ENCODE peak calls at places on chromosomes 16 and 17, in nine cellular contexts. M is ovary, O is K562, P is A549, C is tibial nerve, Q is stomach, S is upper lobe of left lung, V is transverse colon, J is sigmoid colon. R is an unnamed sample.

GRCh38 chr16:86664518-86665318 is 86.4 kb downstream of the FOXL1 start:
- DNase-seq in M (no peak), C (no peak), Q (peak), O (peak), S (no peak), V (peak), P (peak), J (no peak), R (peak)

GRCh38 chr17:491086-492014 is 138.7 kb upstream of the RPH3AL start:
- DNase-seq in V (peak), M (peak), Q (peak), J (peak), P (peak), O (peak), S (peak), C (no peak), R (peak)

GRCh38 chr16:2213817-2214720 is 571 bp downstream of the PGP start:
- DNase-seq in S (no peak), M (peak), Q (no peak), J (no peak), P (no peak), O (peak), C (no peak), V (no peak), R (no peak)

GRCh38 chr17:77433385-77434135 is 292.8 kb downstream of the SEC14L1 start:
- DNase-seq in V (no peak), M (peak), O (no peak), Q (no peak), S (no peak), J (peak), C (no peak), P (no peak), R (no peak)

GRCh38 chr16:11276880-11277593 is 757 bp upstream of the PRM2 start:
- DNase-seq in V (no peak), O (no peak), J (no peak), P (no peak), S (no peak), C (no peak), Q (no peak), M (no peak), R (no peak)

GRCh38 chr16:84874004-84874435 is 54.2 kb downstream of the CRISPLD2 start:
- DNase-seq in V (no peak), P (no peak), J (no peak), M (no peak), S (no peak), Q (no peak), O (no peak), C (no peak), R (no peak)

GRCh38 chr17:81821603-81822311 is 11.3 kb downstream of the MCRIP1 start:
- DNase-seq in M (peak), V (peak), C (peak), P (peak), O (peak), Q (peak), J (peak), S (peak), R (peak)

GRCh38 chr16:79628501-79628975 is 28.0 kb upstream of the MAF start:
- DNase-seq in C (no peak), J (no peak), O (no peak), V (no peak), P (no peak), S (no peak), M (no peak), Q (no peak), R (no peak)

GRCh38 chr16:80680046-80680445 is 124.4 kb downstream of the CDYL2 start:
- DNase-seq in S (no peak), M (no peak), Q (no peak), P (no peak), J (no peak), C (no peak), V (no peak), O (no peak), R (no peak)

GRCh38 chr17:55496094-55496881 is 15.0 kb downstream of the SMIM36 start:
- DNase-seq in Q (no peak), C (peak), O (peak), M (no peak), J (no peak), S (no peak), V (peak), P (peak), R (no peak)

GRCh38 chr17:56592487-56593072 is 919 bp upstream of the NOG start:
- DNase-seq in P (peak), C (peak), O (peak), S (peak), Q (peak), J (no peak), M (peak), V (peak), R (peak)

GRCh38 chr17:65794572-65794971 is 233.1 kb upstream of the AXIN2 start:
- DNase-seq in J (no peak), M (no peak), S (no peak), O (peak), P (peak), Q (peak), C (no peak), V (no peak), R (no peak)

GRCh38 chr16:23987443-23987842 is 151.7 kb downstream of the PRKCB start:
- DNase-seq in V (no peak), Q (no peak), J (no peak), S (no peak), C (no peak), P (no peak), O (no peak), M (no peak), R (no peak)

GRCh38 chr17:19344311-19345066 is 18.0 kb downstream of the B9D1 start:
- DNase-seq in V (no peak), Q (no peak), C (no peak), J (peak), O (no peak), P (no peak), S (peak), M (no peak), R (no peak)

GRCh38 chr17:2347805-2348685 is 10.7 kb downstream of the SGSM2 start:
- DNase-seq in C (no peak), S (peak), J (peak), M (peak), O (no peak), P (peak), V (peak), Q (peak), R (no peak)

GRCh38 chr17:58310511-58311428 is 17.8 kb downstream of the TSPOAP1 start:
- DNase-seq in C (no peak), M (no peak), J (no peak), P (no peak), O (no peak), V (no peak), S (no peak), Q (peak), R (peak)

GRCh38 chr17:17387017-17387416 is 83.8 kb downstream of the NT5M start:
- DNase-seq in Q (no peak), M (no peak), P (no peak), O (no peak), J (no peak), S (no peak), V (peak), C (no peak), R (no peak)

GRCh38 chr17:61238455-61238933 is 161.1 kb upstream of the TBX2 start:
- DNase-seq in O (no peak), M (no peak), V (no peak), C (no peak), Q (no peak), P (no peak), J (no peak), S (no peak), R (no peak)

GRCh38 chr17:16215965-16216316 is 607 bp upstream of the NCOR1 start:
- DNase-seq in S (peak), M (no peak), C (peak), P (no peak), J (no peak), O (peak), Q (no peak), V (peak), R (peak)

GRCh38 chr17:7572588-7573323 is 6.7 kb upstream of the CD68 start:
- DNase-seq in V (peak), O (peak), C (peak), J (peak), S (peak), Q (peak), P (peak), M (peak), R (peak)

GRCh38 chr17:54968954-54969400 is 412 bp downstream of the STXBP4 start:
- DNase-seq in Q (no peak), P (no peak), M (no peak), S (peak), C (no peak), O (peak), J (peak), V (peak), R (no peak)

GRCh38 chr17:8322078-8322477 is 12.0 kb downstream of the ARHGEF15 start:
- DNase-seq in C (no peak), M (no peak), V (no peak), Q (no peak), O (no peak), J (no peak), P (no peak), S (no peak), R (no peak)

GRCh38 chr17:31558748-31559646 is 167.5 kb downstream of the RAB11FIP4 start:
- DNase-seq in J (peak), O (peak), S (peak), V (peak), P (peak), M (peak), C (peak), Q (peak), R (peak)

GRCh38 chr16:66516808-66517585 is 32.9 kb downstream of the TK2 start:
- DNase-seq in P (peak), M (peak), S (peak), Q (peak), V (peak), J (peak), O (peak), C (peak), R (peak)

GRCh38 chr16:85928411-85928820 is 29.5 kb downstream of the IRF8 start:
- DNase-seq in J (peak), S (peak), V (peak), M (peak), Q (no peak), P (no peak), C (peak), O (no peak), R (no peak)

DNA sequence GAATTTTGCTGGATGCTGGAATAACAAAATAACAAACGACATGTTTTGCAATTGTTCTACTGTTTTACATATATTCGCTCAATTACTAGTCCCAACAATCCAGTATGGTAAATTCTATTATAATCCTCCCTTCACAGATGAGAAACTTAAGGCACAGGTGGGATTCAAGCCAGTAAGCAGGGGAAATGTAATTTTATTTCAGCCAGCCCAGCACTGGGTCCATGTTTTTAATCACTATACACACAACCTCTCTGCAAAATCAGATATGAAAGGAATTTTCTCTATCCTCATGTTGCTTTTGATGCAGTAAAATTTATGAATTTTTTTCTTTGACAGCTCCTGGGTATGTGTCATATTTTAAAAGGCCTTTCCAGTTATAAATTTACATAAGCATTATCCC is 4.4 kb downstream of the KRTAP4-5 start:
- DNase-seq in O (no peak), J (no peak), M (no peak), Q (no peak), C (no peak), S (no peak), V (no peak), P (no peak), R (no peak)
- TF ChIP-seq EP300 in O (no peak), J (no peak), M (no peak), Q (no peak), C (no peak), S (no peak), V (no peak), P (no peak), R (no peak)

DNA sequence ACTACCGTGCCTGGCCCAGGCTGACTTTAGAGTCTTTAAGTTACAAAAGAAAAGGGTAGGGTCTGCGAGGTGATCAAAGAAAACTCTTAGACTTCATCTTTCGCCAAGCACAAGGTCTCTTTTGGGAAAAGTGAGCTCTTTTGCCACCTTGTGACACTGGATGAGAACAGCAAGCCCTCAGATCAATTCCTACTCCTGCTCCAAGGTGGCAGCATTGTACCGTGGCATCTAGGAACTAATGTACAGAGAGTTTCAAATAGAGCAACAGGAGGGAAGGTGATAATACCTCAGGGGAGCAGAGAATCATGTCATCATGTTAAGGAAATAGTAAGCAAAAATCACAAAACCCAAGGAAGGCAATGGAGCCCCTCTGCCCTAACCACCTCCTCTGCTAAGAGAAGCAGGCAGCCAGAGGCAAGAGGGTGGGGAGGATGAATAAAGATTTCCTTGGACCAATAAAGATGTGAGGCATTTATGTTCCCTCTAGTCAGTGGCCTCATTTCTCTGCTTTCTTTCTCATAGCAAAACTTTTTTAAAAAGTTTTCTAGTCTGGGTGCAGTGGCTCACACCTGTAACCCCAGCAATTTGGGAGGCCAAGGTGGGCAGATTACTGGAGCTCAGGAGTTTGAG is 2.1 kb upstream of the C17orf78 start:
- DNase-seq in O (peak), Q (peak), P (peak), J (no peak), V (peak), S (peak), C (peak), M (peak), R (no peak)
- TF ChIP-seq POLR2A in O (no peak), Q (no peak), P (no peak), J (no peak), V (no peak), S (no peak), C (no peak), M (no peak), R (no peak)

GRCh38 chr16:74450236-74450635 is 29.0 kb upstream of the CLEC18B start:
- DNase-seq in J (no peak), O (no peak), M (no peak), V (no peak), P (no peak), S (no peak), C (no peak), Q (no peak), R (no peak)

GRCh38 chr16:74446866-74447265 is 25.6 kb upstream of the CLEC18B start:
- DNase-seq in P (no peak), S (no peak), M (no peak), V (no peak), J (no peak), Q (no peak), C (no peak), O (no peak), R (no peak)

GRCh38 chr16:74447578-74447977 is 26.3 kb upstream of the CLEC18B start:
- DNase-seq in M (no peak), C (no peak), O (no peak), S (no peak), V (no peak), Q (no peak), P (no peak), J (no peak), R (no peak)

GRCh38 chr16:74449470-74449869 is 28.2 kb upstream of the CLEC18B start:
- DNase-seq in S (peak), Q (no peak), P (peak), V (peak), J (peak), M (no peak), C (peak), O (no peak), R (no peak)

DNA sequence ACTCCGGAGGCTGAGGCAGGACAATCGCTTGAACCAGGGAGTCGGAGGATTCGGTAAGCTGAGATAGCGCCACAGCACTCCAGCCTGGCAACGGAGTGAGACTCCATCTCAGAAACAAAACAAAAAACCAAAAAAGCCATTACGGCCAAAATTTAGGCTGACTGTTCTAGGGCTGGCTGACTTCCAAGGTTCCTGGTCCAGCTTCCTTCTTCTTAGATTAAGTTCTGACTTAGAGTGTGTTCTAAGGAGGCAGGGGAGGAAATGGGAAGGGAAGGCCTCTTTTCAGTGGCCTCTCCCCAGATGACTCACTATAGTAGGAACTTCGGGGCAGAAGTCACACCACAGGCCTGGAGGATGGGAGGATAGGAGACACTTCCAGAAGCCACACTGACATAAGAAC is 27.7 kb upstream of the CLEC18B start:
- DNase-seq in J (peak), Q (peak), S (peak), P (peak), V (peak), O (peak), C (peak), M (peak), R (peak)
- TF ChIP-seq EP300 in J (no peak), Q (no peak), S (no peak), P (no peak), V (no peak), O (no peak), C (peak), M (no peak), R (no peak)

GRCh38 chr16:89478576-89479221 is 11.7 kb downstream of the ANKRD11 start:
- DNase-seq in Q (no peak), P (no peak), V (no peak), S (no peak), M (no peak), O (no peak), J (no peak), C (no peak), R (no peak)
- TF ChIP-seq POLR2A in Q (no peak), P (no peak), V (no peak), S (no peak), M (no peak), O (no peak), J (no peak), C (no peak), R (no peak)

DNA sequence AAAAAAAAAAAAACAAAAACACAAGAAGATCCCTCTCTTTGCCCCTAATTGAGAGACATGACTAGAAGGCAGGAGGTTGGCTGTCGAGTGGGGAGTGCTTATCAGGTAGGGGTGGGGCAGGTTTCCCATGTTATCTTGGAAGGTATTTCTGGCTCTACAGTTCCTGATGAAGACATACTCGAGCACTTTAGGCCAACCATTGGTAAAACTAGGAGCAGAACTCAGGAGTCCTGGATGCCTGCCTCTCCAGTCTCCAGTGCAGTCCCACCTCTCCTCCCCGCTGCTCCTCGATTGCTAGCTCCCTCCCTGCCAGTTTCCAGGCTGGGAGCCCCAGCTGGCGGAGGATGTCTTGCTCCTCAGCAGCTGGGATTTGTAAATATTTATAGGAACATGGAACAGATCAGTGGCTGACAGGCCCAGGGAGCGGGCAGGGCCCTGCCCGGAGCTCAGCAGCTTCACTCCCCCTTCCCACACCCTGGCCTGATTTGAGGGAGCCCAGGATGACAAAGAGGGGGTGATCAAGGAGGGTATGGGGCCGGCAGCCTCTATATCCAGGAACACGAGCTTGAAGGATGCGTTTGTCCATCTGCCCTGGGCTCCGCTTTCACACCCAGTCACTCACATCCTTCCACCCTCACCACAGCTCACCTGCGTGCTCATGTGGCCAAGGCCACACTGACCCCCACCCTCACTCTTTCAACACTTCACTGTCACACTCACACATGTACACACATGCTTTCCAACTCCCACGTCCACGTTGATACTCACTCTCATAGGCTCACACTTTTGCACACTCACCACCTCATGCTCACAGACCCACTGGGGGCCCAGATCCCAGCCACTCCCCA is 11.5 kb upstream of the C1QL1 start:
- DNase-seq in Q (no peak), S (no peak), M (peak), V (peak), J (peak), C (no peak), P (no peak), O (no peak), R (no peak)
- TF ChIP-seq EP300 in Q (no peak), S (no peak), M (no peak), V (no peak), J (peak), C (no peak), P (no peak), O (no peak), R (no peak)

GRCh38 chr17:83086197-83086880 is 6.9 kb downstream of the METRNL start:
- DNase-seq in J (no peak), P (no peak), M (no peak), V (no peak), Q (no peak), O (no peak), S (no peak), C (no peak), R (no peak)
- TF ChIP-seq POLR2A in J (no peak), P (no peak), M (no peak), V (no peak), Q (no peak), O (no peak), S (no peak), C (no peak), R (no peak)

GRCh38 chr17:76270770-76271668 is 5.9 kb downstream of the UBALD2 start:
- DNase-seq in M (no peak), Q (no peak), C (no peak), P (no peak), V (no peak), O (no peak), J (no peak), S (no peak), R (no peak)

GRCh38 chr17:76268015-76268749 is 3.0 kb downstream of the UBALD2 start:
- DNase-seq in O (peak), J (peak), Q (peak), S (peak), P (no peak), V (peak), M (no peak), C (peak), R (peak)

GRCh38 chr17:76267051-76267576 is 2.0 kb downstream of the UBALD2 start:
- DNase-seq in J (no peak), V (no peak), Q (no peak), M (no peak), S (no peak), C (no peak), P (no peak), O (no peak), R (no peak)

GRCh38 chr17:76270127-76270592 is 5.0 kb downstream of the UBALD2 start:
- DNase-seq in J (no peak), M (no peak), Q (no peak), C (no peak), S (no peak), O (peak), P (no peak), V (no peak), R (no peak)

GRCh38 chr17:76268991-76269981 is 4.1 kb downstream of the UBALD2 start:
- DNase-seq in C (no peak), O (peak), V (no peak), Q (no peak), P (no peak), J (no peak), S (no peak), M (no peak), R (no peak)
- TF ChIP-seq EP300 in C (no peak), O (peak), V (no peak), Q (no peak), P (no peak), J (no peak), S (no peak), M (no peak), R (no peak)

GRCh38 chr16:89720859-89721643 is at the start of the genes VPS9D1 and ZNF276:
- DNase-seq in Q (peak), P (peak), C (peak), O (peak), S (peak), J (peak), V (peak), M (peak), R (peak)
- TF ChIP-seq POLR2A in Q (no peak), P (peak), C (peak), O (peak), S (no peak), J (peak), V (peak), M (no peak), R (no peak)

R was measured in suprapubic skin.